ENCODE peak calls at places on chromosomes 4 and X, in six cellular contexts. One of them, this sample, is unnamed.

GRCh38 chr4:141425124-141425523 is 204.4 kb downstream of the ZNF330 start:
- DNase-seq in naive thymus-derived CD8-positive, alpha-beta T cell: no peak
- DNase-seq in T-cell: no peak
- DNase-seq in neural crest cell: no peak
- DNase-seq in ecto neural progenitor cell: no peak
- DNase-seq in LHCN-M2: peak; percentile 59
- DNase-seq in this sample: no peak

GRCh38 chr4:13313856-13314255 is 170.3 kb downstream of the RAB28 start:
- DNase-seq in naive thymus-derived CD8-positive, alpha-beta T cell: no peak
- DNase-seq in neural crest cell: no peak
- DNase-seq in T-cell: no peak
- DNase-seq in LHCN-M2: peak; percentile 14
- DNase-seq in ecto neural progenitor cell: no peak
- DNase-seq in this sample: no peak

GRCh38 chrX:14015294-14015693 is 14.4 kb downstream of the GEMIN8 start:
- DNase-seq in LHCN-M2: peak; percentile 14
- DNase-seq in ecto neural progenitor cell: no peak
- DNase-seq in T-cell: no peak
- DNase-seq in neural crest cell: no peak
- DNase-seq in naive thymus-derived CD8-positive, alpha-beta T cell: no peak
- DNase-seq in this sample: no peak

GRCh38 chr4:186765673-186766546 is 42.3 kb upstream of the FAT1 start:
- DNase-seq in neural crest cell: no peak
- DNase-seq in T-cell: no peak
- DNase-seq in ecto neural progenitor cell: peak; percentile 47
- DNase-seq in naive thymus-derived CD8-positive, alpha-beta T cell: no peak
- DNase-seq in LHCN-M2: peak; percentile 86
- DNase-seq in this sample: no peak

GRCh38 chr4:128571747-128572146 is 237.8 kb upstream of the JADE1 start:
- DNase-seq in naive thymus-derived CD8-positive, alpha-beta T cell: no peak
- DNase-seq in LHCN-M2: peak; percentile 96
- DNase-seq in ecto neural progenitor cell: no peak
- DNase-seq in T-cell: no peak
- DNase-seq in neural crest cell: no peak
- DNase-seq in this sample: no peak

GRCh38 chrX:45824471-45824870 is 623.8 kb upstream of the DIPK2B start:
- DNase-seq in T-cell: no peak
- DNase-seq in naive thymus-derived CD8-positive, alpha-beta T cell: no peak
- DNase-seq in ecto neural progenitor cell: no peak
- DNase-seq in neural crest cell: no peak
- DNase-seq in LHCN-M2: peak; percentile 91
- DNase-seq in this sample: no peak

GRCh38 chr4:159142254-159142653 is 39.4 kb downstream of the RAPGEF2 start:
- DNase-seq in neural crest cell: no peak
- DNase-seq in ecto neural progenitor cell: no peak
- DNase-seq in T-cell: no peak
- DNase-seq in LHCN-M2: peak; percentile 93
- DNase-seq in naive thymus-derived CD8-positive, alpha-beta T cell: no peak
- DNase-seq in this sample: no peak

GRCh38 chr4:45072981-45073380 is 346.6 kb upstream of the GNPDA2 start:
- DNase-seq in neural crest cell: no peak
- DNase-seq in naive thymus-derived CD8-positive, alpha-beta T cell: no peak
- DNase-seq in T-cell: no peak
- DNase-seq in ecto neural progenitor cell: no peak
- DNase-seq in LHCN-M2: no peak
- DNase-seq in this sample: no peak

GRCh38 chrX:7088968-7089615 is 58.4 kb upstream of the STS start:
- DNase-seq in ecto neural progenitor cell: no peak
- DNase-seq in LHCN-M2: no peak
- DNase-seq in T-cell: no peak
- DNase-seq in naive thymus-derived CD8-positive, alpha-beta T cell: peak; percentile 25
- DNase-seq in neural crest cell: no peak
- DNase-seq in this sample: peak; percentile 53

GRCh38 chr4:710116-710515 is 4.5 kb downstream of the PCGF3 start:
- DNase-seq in neural crest cell: no peak
- DNase-seq in ecto neural progenitor cell: no peak
- DNase-seq in LHCN-M2: no peak
- DNase-seq in T-cell: no peak
- DNase-seq in naive thymus-derived CD8-positive, alpha-beta T cell: no peak
- DNase-seq in this sample: no peak

GRCh38 chrX:31036895-31037294 is 34.9 kb downstream of the FTHL17 start:
- DNase-seq in neural crest cell: peak; percentile 33
- DNase-seq in LHCN-M2: peak; percentile 50
- DNase-seq in ecto neural progenitor cell: peak; percentile 52
- DNase-seq in naive thymus-derived CD8-positive, alpha-beta T cell: no peak
- DNase-seq in T-cell: no peak
- DNase-seq in this sample: no peak

GRCh38 chr4:14289708-14290107 is 662.2 kb upstream of the BOD1L1 start:
- DNase-seq in naive thymus-derived CD8-positive, alpha-beta T cell: no peak
- DNase-seq in neural crest cell: no peak
- DNase-seq in ecto neural progenitor cell: no peak
- DNase-seq in LHCN-M2: peak; percentile 58
- DNase-seq in T-cell: no peak
- DNase-seq in this sample: no peak

GRCh38 chr4:149790172-149790907 is 25.3 kb downstream of the IQCM start:
- DNase-seq in T-cell: no peak
- DNase-seq in naive thymus-derived CD8-positive, alpha-beta T cell: no peak
- DNase-seq in neural crest cell: no peak
- DNase-seq in LHCN-M2: peak; percentile 17
- DNase-seq in ecto neural progenitor cell: no peak
- DNase-seq in this sample: no peak

GRCh38 chr4:73922766-73923630 is 53.8 kb downstream of the CXCL1 start:
- DNase-seq in ecto neural progenitor cell: no peak
- DNase-seq in neural crest cell: no peak
- DNase-seq in T-cell: no peak
- DNase-seq in naive thymus-derived CD8-positive, alpha-beta T cell: no peak
- DNase-seq in LHCN-M2: peak; percentile 62
- DNase-seq in this sample: no peak

GRCh38 chrX:119686087-119686639 is 6.8 kb downstream of the SEPTIN6 start:
- DNase-seq in LHCN-M2: no peak
- DNase-seq in neural crest cell: no peak
- DNase-seq in ecto neural progenitor cell: peak; percentile 47
- DNase-seq in naive thymus-derived CD8-positive, alpha-beta T cell: no peak
- DNase-seq in T-cell: no peak
- DNase-seq in this sample: no peak

GRCh38 chr4:96170198-96170597 is 330.3 kb downstream of the PDHA2 start:
- DNase-seq in neural crest cell: no peak
- DNase-seq in LHCN-M2: no peak
- DNase-seq in naive thymus-derived CD8-positive, alpha-beta T cell: no peak
- DNase-seq in T-cell: no peak
- DNase-seq in ecto neural progenitor cell: no peak
- DNase-seq in this sample: no peak

GRCh38 chr4:95898226-95898625 is 58.3 kb downstream of the PDHA2 start:
- DNase-seq in LHCN-M2: no peak
- DNase-seq in naive thymus-derived CD8-positive, alpha-beta T cell: no peak
- DNase-seq in neural crest cell: no peak
- DNase-seq in T-cell: no peak
- DNase-seq in ecto neural progenitor cell: no peak
- DNase-seq in this sample: no peak

GRCh38 chr4:40227284-40227683 is 30.5 kb downstream of the RHOH start:
- DNase-seq in naive thymus-derived CD8-positive, alpha-beta T cell: no peak
- DNase-seq in T-cell: no peak
- DNase-seq in neural crest cell: no peak
- DNase-seq in ecto neural progenitor cell: no peak
- DNase-seq in LHCN-M2: no peak
- DNase-seq in this sample: peak; percentile 51

GRCh38 chr4:73978886-73979285 is 2.9 kb downstream of the PF4 start:
- DNase-seq in ecto neural progenitor cell: no peak
- DNase-seq in T-cell: no peak
- DNase-seq in neural crest cell: no peak
- DNase-seq in LHCN-M2: peak; percentile 81
- DNase-seq in naive thymus-derived CD8-positive, alpha-beta T cell: no peak
- DNase-seq in this sample: no peak

GRCh38 chr4:153773236-153773690 is 13.4 kb upstream of the RNF175 start:
- DNase-seq in LHCN-M2: no peak
- DNase-seq in neural crest cell: no peak
- DNase-seq in ecto neural progenitor cell: no peak
- DNase-seq in T-cell: no peak
- DNase-seq in naive thymus-derived CD8-positive, alpha-beta T cell: no peak
- DNase-seq in this sample: no peak

GRCh38 chr4:78040431-78040830 is 16.7 kb upstream of the FRAS1 start:
- DNase-seq in T-cell: no peak
- DNase-seq in ecto neural progenitor cell: no peak
- DNase-seq in neural crest cell: no peak
- DNase-seq in LHCN-M2: peak; percentile 34
- DNase-seq in naive thymus-derived CD8-positive, alpha-beta T cell: no peak
- DNase-seq in this sample: no peak

This sample was measured in activated CD4-positive, alpha-beta T cell treated with anti-CD3 and anti-CD28 coated beads, Interleukin-2, amount 10 ng/mL, durations not matched to agents 7 days and 5 days.